ENCODE peak calls at places on chromosomes 2 and 18, in five cellular contexts. Y, T, B, R and Z are unnamed samples.
A peak's percentile ranks its signal among the peaks of the same experiment; 100 is the strongest.

GRCh38 chr2:47072018-47072691 is 83.0 kb downstream of the STPG4 start:
- DNase-seq in Y (peak; percentile 73), B (no peak), R (peak; percentile 70), T (peak; percentile 97), Z (no peak)

GRCh38 chr2:99035920-99036319 is 99.9 kb upstream of the CRACDL start:
- DNase-seq in Y (no peak), B (peak; percentile 1), R (no peak), T (peak; percentile 4), Z (peak; percentile 8)

GRCh38 chr2:164514491-164514890 is 106.8 kb downstream of the GRB14 start:
- DNase-seq in Y (no peak), B (peak; percentile 65), T (peak; percentile 24), R (no peak), Z (peak; percentile 99)

GRCh38 chr18:55268146-55268545 is 308.9 kb upstream of the CCDC68 start:
- DNase-seq in R (no peak), B (no peak), T (no peak), Y (no peak), Z (no peak)

GRCh38 chr2:150097891-150098595 is 389.4 kb downstream of the RND3 start:
- DNase-seq in B (no peak), R (peak; percentile 59), Y (no peak), T (peak; percentile 83), Z (peak; percentile 85)

GRCh38 chr2:188787661-188788044 is 186.5 kb upstream of the COL3A1 start:
- DNase-seq in Y (no peak), T (peak; percentile 86), R (no peak), B (no peak), Z (no peak)

GRCh38 chr2:101638156-101638809 is 59.2 kb upstream of the MAP4K4 start:
- DNase-seq in T (no peak), R (no peak), Y (no peak), B (no peak), Z (no peak)

GRCh38 chr2:147224070-147224469 is 620.8 kb upstream of the ACVR2A start:
- DNase-seq in Y (no peak), T (no peak), R (no peak), B (no peak), Z (peak; percentile 21)

GRCh38 chr2:150167711-150168110 is 319.8 kb downstream of the RND3 start:
- DNase-seq in Y (no peak), B (no peak), T (peak; percentile 74), R (peak; percentile 77), Z (peak; percentile 46)

GRCh38 chr2:215466097-215466909 is 30.4 kb upstream of the FN1 start:
- DNase-seq in Y (no peak), B (no peak), R (peak; percentile 50), T (peak; percentile 96), Z (no peak)

GRCh38 chr2:96025107-96025492 is 9.6 kb downstream of the GPAT2 start:
- DNase-seq in Y (no peak), T (peak; percentile 12), R (no peak), B (no peak), Z (no peak)

GRCh38 chr2:215537621-215538020 is 101.8 kb upstream of the FN1 start:
- DNase-seq in B (no peak), T (peak; percentile 74), R (peak; percentile 86), Y (no peak), Z (no peak)

GRCh38 chr2:25570161-25570840 is 103.1 kb downstream of the DTNB start:
- DNase-seq in B (peak; percentile 44), T (peak; percentile 40), Y (no peak), R (peak; percentile 33), Z (no peak)

GRCh38 chr2:6083131-6083530 is 390.9 kb downstream of the SOX11 start:
- DNase-seq in B (no peak), R (no peak), Y (no peak), T (no peak), Z (no peak)

GRCh38 chr2:220046507-220046906 is 419.1 kb downstream of the SLC4A3 start:
- DNase-seq in Y (no peak), R (no peak), T (no peak), B (no peak), Z (no peak)

GRCh38 chr2:95300391-95300938 is 3.3 kb downstream of the KCNIP3 start:
- DNase-seq in T (no peak), Y (peak; percentile 51), R (no peak), B (no peak), Z (peak; percentile 23)

GRCh38 chr2:71544919-71545571 is 91.7 kb downstream of the DYSF start:
- DNase-seq in Y (peak; percentile 57), R (no peak), T (no peak), B (no peak), Z (no peak)
- H3K4me3 ChIP-seq in Y (no peak overlapping the region), R (no peak overlapping the region), T (no peak overlapping the region), B (no peak overlapping the region), Z (no peak overlapping the region)

DNA sequence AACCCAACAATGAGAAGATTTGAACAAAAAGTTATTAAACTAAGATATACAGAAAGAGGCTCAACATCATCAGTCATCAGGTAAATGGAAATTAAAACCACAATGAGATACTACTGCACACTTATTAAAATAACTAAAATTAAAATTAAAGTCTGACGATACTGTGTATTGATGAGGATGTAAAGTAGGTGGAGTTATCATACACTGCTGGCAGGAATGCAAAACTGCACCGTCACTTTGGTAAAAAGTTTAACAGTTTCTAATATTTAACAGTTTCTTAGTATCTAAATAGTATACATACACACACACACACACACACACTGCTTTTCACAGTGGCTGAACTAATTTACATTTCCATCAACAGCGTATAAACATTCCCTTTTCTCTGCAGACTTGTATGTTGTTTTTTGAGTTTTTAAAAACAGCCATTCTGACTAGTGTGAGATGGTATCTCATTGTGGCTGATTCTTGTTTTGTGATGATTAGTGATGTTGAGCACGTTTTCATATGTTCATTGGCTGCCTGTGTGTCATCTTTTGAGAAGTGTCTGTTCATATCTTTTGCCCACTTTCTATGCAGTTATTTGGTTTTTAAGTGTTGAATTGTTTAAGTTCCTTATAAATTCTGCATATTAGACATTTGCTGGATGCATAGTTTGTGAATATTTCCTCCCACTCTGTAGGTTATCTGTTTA is 726.9 kb upstream of the CHAC2 start:
- DNase-seq in B (no peak), T (no peak), Y (no peak), R (peak; percentile 31), Z (no peak)
- TF ChIP-seq CTCF in B (no peak), T (peak; percentile 29), Y (no peak), R (peak; percentile 13), Z (peak; percentile 29)

GRCh38 chr2:109499549-109499948 is 114.2 kb downstream of the SEPTIN10 start:
- DNase-seq in R (no peak), T (peak; percentile 12), B (no peak), Y (no peak), Z (peak; percentile 45)

GRCh38 chr2:109494842-109495241 is 118.9 kb downstream of the SEPTIN10 start:
- DNase-seq in Y (peak; percentile 56), R (no peak), B (no peak), T (no peak), Z (no peak)

GRCh38 chr2:109497911-109498870 is 115.6 kb downstream of the SEPTIN10 start:
- DNase-seq in R (peak; percentile 42), B (no peak), Y (no peak), T (no peak), Z (no peak)

GRCh38 chr2:109498906-109499305 is 114.9 kb downstream of the SEPTIN10 start:
- DNase-seq in R (no peak), T (no peak), B (no peak), Y (no peak), Z (no peak)

GRCh38 chr2:109497447-109497846 is 116.3 kb downstream of the SEPTIN10 start:
- DNase-seq in B (no peak), R (peak; percentile 95), T (no peak), Y (no peak), Z (no peak)
- H3K4me3 ChIP-seq in B (no peak overlapping the region), R (no peak overlapping the region), T (no peak overlapping the region), Y (no peak overlapping the region), Z (no peak overlapping the region)

GRCh38 chr2:199771948-199772692 is 78.9 kb downstream of the FTCDNL1 start:
- DNase-seq in T (no peak), Y (no peak), B (no peak), R (no peak), Z (peak; percentile 28)
- TF ChIP-seq CTCF in T (no peak), Y (no peak), B (no peak), R (no peak), Z (no peak)

GRCh38 chr18:2512059-2512458 is 59.2 kb downstream of the METTL4 start:
- DNase-seq in R (no peak), B (no peak), Y (no peak), T (no peak), Z (no peak)

GRCh38 chr18:2515408-2515807 is 55.9 kb downstream of the METTL4 start:
- DNase-seq in B (no peak), R (peak; percentile 93), Y (no peak), T (peak; percentile 94), Z (peak; percentile 86)

GRCh38 chr18:2513616-2514015 is 57.7 kb downstream of the METTL4 start:
- DNase-seq in T (no peak), Y (no peak), R (peak; percentile 21), B (no peak), Z (no peak)

GRCh38 chr18:2518473-2518872 is 52.8 kb downstream of the METTL4 start:
- DNase-seq in B (no peak), Y (no peak), R (no peak), T (no peak), Z (peak; percentile 23)

DNA sequence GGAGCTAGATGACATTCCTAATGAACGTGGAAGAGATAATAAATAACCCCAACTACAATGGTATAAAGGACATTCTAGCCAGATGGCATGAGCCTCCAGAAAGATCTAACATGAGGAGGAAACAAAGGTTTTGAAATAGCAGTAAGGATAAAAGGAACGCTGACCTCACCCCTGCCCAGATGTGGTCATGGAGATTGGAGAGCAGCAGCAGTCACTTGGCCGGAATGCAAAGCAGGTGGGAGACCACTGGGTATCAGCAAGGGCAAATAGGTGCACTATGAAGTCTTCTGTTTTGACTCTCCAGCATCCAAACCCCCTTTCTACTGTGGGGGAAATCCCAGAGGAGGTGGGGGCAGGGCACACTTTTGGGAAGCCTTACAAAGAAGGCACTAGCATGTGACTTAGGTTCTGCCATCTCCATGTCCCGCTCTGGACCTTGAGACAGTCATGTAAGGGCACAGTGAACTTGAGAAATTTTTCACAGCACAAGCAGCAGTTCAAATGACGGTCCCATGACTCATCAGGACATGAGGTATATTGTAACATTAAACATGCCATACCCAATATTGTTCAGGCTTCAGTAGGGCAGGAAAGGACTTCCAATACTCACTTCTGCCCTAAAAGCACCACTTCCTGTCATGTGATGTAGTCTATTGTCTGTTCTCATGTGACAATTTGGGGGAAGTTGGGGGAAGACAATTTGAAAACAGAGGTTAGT is 55.2 kb downstream of the METTL4 start:
- DNase-seq in R (peak; percentile 95), B (no peak), Y (no peak), T (peak; percentile 87), Z (peak; percentile 95)
- H3K4me3 ChIP-seq in R (no peak overlapping the region), B (no peak overlapping the region), Y (no peak overlapping the region), T (no peak overlapping the region), Z (no peak overlapping the region)